ENCODE peak calls at places on chromosomes 12 and 14, in nine cellular contexts. D is NB4, J is body of pancreas, X is progenitor cell of endocrine pancreas, C is hepatocyte, G is left ventricle myocardium inferior, F is heart right ventricle, Q is fibroblast of lung, P is left lung. W is an unnamed sample.

GRCh38 chr14:66476964-66477363 is 9.2 kb upstream of the CCDC196 start:
- DNase-seq in D (no peak), J (no peak), X (no peak), C (no peak), G (no peak), F (no peak), Q (peak), P (no peak), W (no peak)

GRCh38 chr12:3313066-3313465 is 177.9 kb upstream of the PRMT8 start:
- DNase-seq in D (no peak), J (no peak), X (no peak), C (no peak), G (no peak), F (no peak), Q (peak), P (peak), W (no peak)

GRCh38 chr14:65356327-65356836 is 56.1 kb upstream of the FUT8 start:
- DNase-seq in D (peak), J (no peak), X (no peak), C (peak), G (no peak), F (no peak), Q (peak), P (no peak), W (no peak)

GRCh38 chr12:2624543-2625266 is 170.1 kb upstream of the FKBP4 start:
- DNase-seq in D (peak), J (no peak), X (no peak), C (peak), G (no peak), F (no peak), Q (peak), P (no peak), W (no peak)

GRCh38 chr12:2794261-2794735 is 472 bp upstream of the FKBP4 start:
- DNase-seq in D (no peak), J (no peak), X (peak), C (peak), G (no peak), F (no peak), Q (peak), P (peak), W (no peak)

GRCh38 chr14:66634876-66635275 is 126.9 kb downstream of the GPHN start:
- DNase-seq in D (no peak), J (no peak), X (no peak), C (no peak), G (no peak), F (no peak), Q (no peak), P (no peak), W (no peak)

GRCh38 chr14:100436745-100437406 is 113.7 kb downstream of the SLC25A47 start:
- DNase-seq in D (no peak), J (no peak), X (no peak), C (no peak), G (no peak), F (no peak), Q (no peak), P (no peak), W (peak)

GRCh38 chr14:100537701-100538565 is 49.3 kb downstream of the BEGAIN start:
- DNase-seq in D (no peak), J (peak), X (no peak), C (no peak), G (peak), F (no peak), Q (no peak), P (peak), W (no peak)

GRCh38 chr12:24901975-24902461 is 46.9 kb downstream of the BCAT1 start:
- DNase-seq in D (no peak), J (no peak), X (peak), C (no peak), G (no peak), F (no peak), Q (no peak), P (peak), W (peak)

GRCh38 chr12:60259241-60259640 is 663.4 kb downstream of the SLC16A7 start:
- DNase-seq in D (no peak), J (no peak), X (no peak), C (no peak), G (no peak), F (no peak), Q (no peak), P (no peak), W (no peak)

GRCh38 chr12:60262378-60262777 is 666.5 kb downstream of the SLC16A7 start:
- DNase-seq in D (no peak), J (no peak), X (no peak), C (no peak), G (no peak), F (no peak), Q (no peak), P (no peak), W (no peak)

GRCh38 chr12:60255044-60255443 is 659.2 kb downstream of the SLC16A7 start:
- DNase-seq in D (no peak), J (no peak), X (no peak), C (no peak), G (no peak), F (no peak), Q (no peak), P (no peak), W (no peak)

GRCh38 chr12:60257063-60257462 is 661.2 kb downstream of the SLC16A7 start:
- DNase-seq in D (no peak), J (no peak), X (no peak), C (peak), G (no peak), F (no peak), Q (peak), P (no peak), W (no peak)
- TF ChIP-seq CTCF in D (no peak), J (no peak), X (peak), C (peak), G (no peak), F (no peak), Q (peak), P (no peak), W (peak)

GRCh38 chr12:41013921-41014642 is 174.0 kb upstream of the PDZRN4 start:
- DNase-seq in D (no peak), J (no peak), X (no peak), C (no peak), G (no peak), F (no peak), Q (no peak), P (no peak), W (no peak)

GRCh38 chr12:41008472-41008871 is 179.6 kb upstream of the PDZRN4 start:
- DNase-seq in D (no peak), J (no peak), X (no peak), C (no peak), G (no peak), F (no peak), Q (no peak), P (no peak), W (no peak)

GRCh38 chr12:41014643-41015020 is 173.5 kb upstream of the PDZRN4 start:
- DNase-seq in D (no peak), J (no peak), X (no peak), C (no peak), G (no peak), F (no peak), Q (no peak), P (no peak), W (no peak)

GRCh38 chr12:41011939-41012338 is 176.2 kb upstream of the PDZRN4 start:
- DNase-seq in D (peak), J (no peak), X (no peak), C (no peak), G (no peak), F (no peak), Q (no peak), P (no peak), W (no peak)
- TF ChIP-seq CTCF in D (no peak), J (no peak), X (no peak), C (no peak), G (no peak), F (no peak), Q (no peak), P (no peak), W (no peak)

DNA sequence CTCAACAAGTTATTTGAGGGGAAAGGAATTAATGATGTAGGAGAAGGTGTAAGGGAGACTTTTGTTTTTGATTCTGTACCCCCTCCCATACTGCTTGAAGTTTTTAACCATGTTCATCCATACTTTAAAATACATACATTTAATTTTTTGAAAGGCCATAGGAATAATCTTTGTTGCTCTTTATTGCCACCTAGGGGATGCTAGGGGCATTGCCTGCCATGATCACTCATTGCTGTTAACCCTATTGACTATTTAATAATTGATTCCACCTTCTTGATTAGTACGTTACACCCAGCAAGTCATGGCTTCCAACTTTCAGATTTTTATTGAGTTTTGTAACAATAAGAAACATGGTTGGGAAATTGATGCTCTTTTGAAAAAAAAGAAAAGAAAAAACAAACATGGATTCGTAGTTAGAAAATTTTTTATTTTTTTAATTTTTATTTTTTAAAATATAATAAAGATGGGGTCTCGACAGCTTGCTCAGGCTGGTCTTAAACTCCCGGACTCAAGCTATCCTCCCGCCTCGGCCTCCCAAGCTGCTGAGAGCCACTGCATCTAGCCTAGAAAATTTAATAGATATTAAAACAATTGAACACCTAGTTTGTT is 8.5 kb upstream of the PRKAB1 start:
- DNase-seq in D (peak), J (peak), X (peak), C (peak), G (no peak), F (no peak), Q (peak), P (no peak), W (no peak)
- TF ChIP-seq CTCF in D (peak), J (peak), X (peak), C (peak), G (peak), F (peak), Q (peak), P (peak), W (peak)

GRCh38 chr12:114232187-114232586 is 173.8 kb downstream of the TBX5 start:
- DNase-seq in D (no peak), J (no peak), X (no peak), C (no peak), G (no peak), F (no peak), Q (no peak), P (no peak), W (no peak)

GRCh38 chr12:114221976-114222630 is 183.8 kb downstream of the TBX5 start:
- DNase-seq in D (no peak), J (no peak), X (no peak), C (no peak), G (no peak), F (no peak), Q (no peak), P (no peak), W (no peak)

GRCh38 chr12:114221136-114221838 is 184.7 kb downstream of the TBX5 start:
- DNase-seq in D (no peak), J (no peak), X (no peak), C (no peak), G (peak), F (peak), Q (peak), P (no peak), W (no peak)

GRCh38 chr12:114229150-114229549 is 176.8 kb downstream of the TBX5 start:
- DNase-seq in D (no peak), J (no peak), X (no peak), C (no peak), G (no peak), F (no peak), Q (no peak), P (no peak), W (no peak)

DNA sequence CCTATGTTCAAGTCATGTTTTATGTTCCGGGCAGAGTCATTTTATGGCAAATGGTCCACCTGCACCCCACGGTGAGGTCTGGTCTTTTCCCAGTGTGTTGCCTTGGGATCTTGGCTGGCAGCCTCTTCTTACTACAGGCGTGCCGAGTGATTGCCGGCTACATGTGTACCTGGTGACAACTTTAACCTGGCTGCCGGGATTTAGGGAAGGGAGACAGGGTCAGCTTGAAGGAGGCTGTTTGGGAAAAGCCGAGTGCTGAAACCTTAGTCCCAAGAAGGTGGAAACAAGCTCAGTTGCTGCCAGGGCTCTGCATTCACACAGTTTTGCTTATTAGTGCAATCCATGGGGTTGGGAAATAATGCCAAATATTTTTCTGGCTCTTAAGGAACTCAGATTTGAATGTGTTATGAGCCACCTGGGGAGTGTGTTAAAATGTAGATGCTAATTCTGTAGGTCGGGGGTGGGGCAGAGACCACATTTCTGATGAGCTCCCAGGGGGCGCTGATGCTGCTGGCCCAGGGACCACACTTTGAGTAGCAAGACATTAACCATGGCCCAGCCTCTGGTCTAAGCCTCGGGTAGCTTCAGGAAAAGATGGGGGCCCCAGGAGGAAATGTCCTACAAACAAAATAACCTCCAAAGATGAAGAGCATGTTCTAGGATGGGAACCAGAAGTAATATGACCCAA is 179.6 kb downstream of the TBX5 start:
- DNase-seq in D (peak), J (no peak), X (no peak), C (no peak), G (no peak), F (no peak), Q (no peak), P (no peak), W (no peak)
- TF ChIP-seq CTCF in D (peak), J (no peak), X (no peak), C (no peak), G (no peak), F (no peak), Q (no peak), P (no peak), W (no peak)

DNA sequence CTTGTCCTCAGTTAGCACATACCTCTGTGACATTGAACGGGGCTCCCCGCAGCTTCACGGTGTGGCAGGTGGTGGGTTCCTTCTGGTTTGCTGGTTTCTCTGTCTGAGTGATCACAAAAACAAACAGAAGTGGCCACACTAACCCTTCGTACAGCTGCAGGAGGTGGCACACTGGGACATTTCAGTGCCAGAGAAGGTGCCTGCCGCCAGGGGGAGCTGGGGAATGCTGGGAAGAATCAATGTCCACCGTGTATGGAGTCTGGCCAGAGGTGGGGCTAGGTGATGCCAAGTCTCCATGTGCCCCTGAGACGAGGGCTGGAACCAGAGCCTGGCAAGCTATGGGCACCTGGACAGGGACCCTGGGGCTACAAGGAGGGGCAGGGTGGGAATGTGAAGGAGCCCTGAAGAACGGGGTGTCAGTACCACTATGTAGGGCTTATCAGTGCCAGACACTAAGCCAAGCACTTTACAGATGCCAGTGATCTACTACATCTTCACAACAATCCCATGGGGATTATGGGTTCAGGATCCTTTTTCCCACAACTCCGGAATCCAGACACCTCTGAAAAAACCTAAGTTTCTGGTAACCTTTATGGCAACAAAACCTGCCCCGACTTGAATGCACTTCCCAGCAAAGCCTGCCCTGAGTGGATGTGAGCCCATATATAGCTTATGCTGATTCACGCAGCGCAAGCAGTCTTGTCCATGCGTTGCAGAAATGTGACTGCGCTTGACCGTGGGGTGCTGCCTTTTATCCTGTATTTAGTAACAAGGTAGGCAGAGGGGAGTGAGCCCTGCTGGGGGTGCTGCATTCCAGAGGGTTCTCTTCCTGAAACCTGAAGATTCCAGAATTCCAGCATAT is 10.8 kb downstream of the RBM19 start:
- DNase-seq in D (peak), J (peak), X (peak), C (peak), G (no peak), F (no peak), Q (no peak), P (no peak), W (no peak)
- TF ChIP-seq CTCF in D (peak), J (peak), X (peak), C (peak), G (peak), F (peak), Q (peak), P (no peak), W (peak)

W was measured in osteocyte.